ENCODE peak calls at places on chromosomes 11 and 22, in seven cellular contexts. N is epithelial cell of esophagus, M is T-helper 1 cell, W is AML-193, D is H54, O is heart left ventricle, E is ascending aorta. S is an unnamed sample.
A peak's percentile ranks its signal among the peaks of the same experiment; 100 is the strongest.

GRCh38 chr11:63840356-63841060 is 1.6 kb downstream of the MARK2 start:
- DNase-seq in N (no peak), M (no peak), W (no peak), D (no peak), O (no peak), E (no peak), S (no peak)

GRCh38 chr11:134821422-134821821 is 409.4 kb upstream of the B3GAT1 start:
- DNase-seq in N (no peak), M (no peak), W (no peak), D (no peak), O (no peak), E (no peak), S (no peak)

GRCh38 chr11:127066426-127067090 is 66.0 kb upstream of the KIRREL3 start:
- DNase-seq in N (no peak), M (no peak), W (no peak), D (no peak), O (no peak), E (no peak), S (no peak)

GRCh38 chr11:117230286-117230961 is 1.4 kb downstream of the PCSK7 start:
- DNase-seq in N (peak; percentile 40), M (no peak), W (no peak), D (no peak), O (no peak), E (no peak), S (no peak)

GRCh38 chr11:30635401-30635989 is 49.3 kb upstream of the MPPED2 start:
- DNase-seq in N (no peak), M (no peak), W (no peak), D (no peak), O (peak; percentile 44), E (no peak), S (no peak)

GRCh38 chr22:38754247-38755154 is 1.3 kb downstream of the SUN2 start:
- DNase-seq in N (peak; percentile 85), M (no peak), W (peak; percentile 67), D (peak; percentile 19), O (peak; percentile 65), E (peak; percentile 78), S (peak; percentile 96)

GRCh38 chr11:19595840-19596751 is 116.5 kb upstream of the NAV2 start:
- DNase-seq in N (peak; percentile 31), M (no peak), W (no peak), D (peak; percentile 72), O (peak; percentile 80), E (peak; percentile 64), S (no peak)

GRCh38 chr22:33515733-33516297 is 404.5 kb downstream of the LARGE1 start:
- DNase-seq in N (no peak), M (no peak), W (no peak), D (no peak), O (peak; percentile 48), E (no peak), S (no peak)

GRCh38 chr11:126293726-126294125 is 10.1 kb upstream of the DCPS start:
- DNase-seq in N (no peak), M (no peak), W (no peak), D (no peak), O (no peak), E (no peak), S (no peak)

GRCh38 chr11:82080160-82080559 is 653.5 kb downstream of the FAM181B start:
- DNase-seq in N (peak; percentile 18), M (no peak), W (no peak), D (no peak), O (no peak), E (no peak), S (no peak)

GRCh38 chr11:75639752-75640151 is 29.1 kb downstream of the MAP6 start:
- DNase-seq in N (no peak), M (no peak), W (no peak), D (no peak), O (peak; percentile 74), E (peak; percentile 26), S (peak; percentile 54)

GRCh38 chr22:39130152-39130704 is 22.3 kb downstream of the CBX7 start:
- DNase-seq in N (no peak), M (no peak), W (no peak), D (no peak), O (no peak), E (no peak), S (no peak)

GRCh38 chr22:50312371-50312770 is 4.9 kb upstream of the PLXNB2 start:
- DNase-seq in N (no peak), M (no peak), W (no peak), D (no peak), O (no peak), E (no peak), S (no peak)

GRCh38 chr11:65355776-65356393 is 1.3 kb downstream of the TIGD3 start:
- DNase-seq in N (peak; percentile 63), M (no peak), W (no peak), D (no peak), O (no peak), E (no peak), S (no peak)

GRCh38 chr11:121300313-121300971 is 7.9 kb downstream of the SC5D start:
- DNase-seq in N (no peak), M (no peak), W (no peak), D (no peak), O (no peak), E (no peak), S (no peak)

GRCh38 chr11:96045622-96046456 is 121.9 kb upstream of the MTMR2 start:
- DNase-seq in N (peak; percentile 21), M (no peak), W (no peak), D (no peak), O (peak; percentile 32), E (peak; percentile 23), S (peak; percentile 62)

S was measured in body of pancreas.